ENCODE peak calls at places on chromosomes 11 and 22, in seven cellular contexts. U, Y, L, O, N, E and H are unnamed samples.

GRCh38 chr11:106278391-106278790 is 200.9 kb downstream of the AASDHPPT start:
- DNase-seq in U (no peak), Y (no peak), L (no peak), O (no peak), N (no peak), E (no peak), H (no peak)

GRCh38 chr11:85673422-85673821 is 8.5 kb upstream of the CREBZF start:
- DNase-seq in U (peak; percentile 31), Y (no peak), L (no peak), O (no peak), N (no peak), E (no peak), H (no peak)

GRCh38 chr11:21883354-21883753 is 309.5 kb upstream of the ANO5 start:
- DNase-seq in U (no peak), Y (no peak), L (no peak), O (no peak), N (no peak), E (no peak), H (no peak)

GRCh38 chr11:65586676-65587075 is 8.9 kb downstream of the KCNK7 start:
- DNase-seq in U (no peak), Y (no peak), L (no peak), O (no peak), N (no peak), E (no peak), H (peak; percentile 78)

GRCh38 chr11:76313913-76314740 is 66.8 kb downstream of the THAP12 start:
- DNase-seq in U (no peak), Y (no peak), L (no peak), O (no peak), N (no peak), E (no peak), H (no peak)

GRCh38 chr11:27507561-27508322 is 1.2 kb upstream of the LIN7C start:
- DNase-seq in U (no peak), Y (no peak), L (no peak), O (no peak), N (no peak), E (no peak), H (no peak)

GRCh38 chr22:24077416-24077815 is 66.3 kb downstream of the CABIN1 start:
- DNase-seq in U (no peak), Y (no peak), L (no peak), O (no peak), N (no peak), E (peak; percentile 75), H (no peak)

GRCh38 chr11:120346233-120346632 is 10.0 kb downstream of the ARHGEF12 start:
- DNase-seq in U (no peak), Y (no peak), L (no peak), O (no peak), N (no peak), E (no peak), H (no peak)

GRCh38 chr11:28529540-28530410 is 421.6 kb downstream of the METTL15 start:
- DNase-seq in U (peak; percentile 48), Y (no peak), L (no peak), O (no peak), N (no peak), E (no peak), H (peak; percentile 24)

GRCh38 chr22:22552630-22553029 is 6.4 kb downstream of the PRAME start:
- DNase-seq in U (no peak), Y (no peak), L (no peak), O (no peak), N (peak; percentile 10), E (no peak), H (no peak)

GRCh38 chr11:12430912-12431311 is 53.5 kb downstream of the PARVA start:
- DNase-seq in U (peak; percentile 69), Y (no peak), L (peak; percentile 95), O (peak; percentile 62), N (no peak), E (no peak), H (no peak)

GRCh38 chr11:122069946-122070345 is 46.1 kb downstream of the BLID start:
- DNase-seq in U (peak; percentile 58), Y (no peak), L (peak; percentile 23), O (peak; percentile 40), N (peak; percentile 64), E (no peak), H (peak; percentile 83)

GRCh38 chr11:27309064-27309463 is 54.0 kb downstream of the CCDC34 start:
- DNase-seq in U (no peak), Y (no peak), L (no peak), O (no peak), N (no peak), E (no peak), H (no peak)

GRCh38 chr11:96893988-96894387 is 504.2 kb downstream of the JRKL start:
- DNase-seq in U (no peak), Y (no peak), L (no peak), O (no peak), N (no peak), E (no peak), H (no peak)

GRCh38 chr22:19896665-19897355 is 42.1 kb upstream of the GNB1L start:
- DNase-seq in U (no peak), Y (no peak), L (no peak), O (no peak), N (no peak), E (no peak), H (no peak)

GRCh38 chr11:73323464-73323863 is 15.4 kb downstream of the ARHGEF17 start:
- DNase-seq in U (no peak), Y (no peak), L (peak; percentile 93), O (peak; percentile 53), N (peak; percentile 48), E (peak; percentile 87), H (no peak)

GRCh38 chr11:84993386-84993785 is 633.8 kb downstream of the DLG2 start:
- DNase-seq in U (no peak), Y (no peak), L (no peak), O (no peak), N (no peak), E (no peak), H (no peak)

GRCh38 chr22:44639891-44640617 is 62.0 kb upstream of the PRR5 start:
- DNase-seq in U (no peak), Y (no peak), L (no peak), O (no peak), N (no peak), E (peak; percentile 64), H (no peak)

GRCh38 chr11:60868682-60869450 is 1.5 kb downstream of the ZP1 start:
- DNase-seq in U (no peak), Y (no peak), L (no peak), O (no peak), N (no peak), E (peak; percentile 68), H (no peak)

GRCh38 chr11:23846902-23847422 is 649.9 kb upstream of the LUZP2 start:
- DNase-seq in U (no peak), Y (no peak), L (no peak), O (no peak), N (no peak), E (no peak), H (no peak)